ENCODE peak calls at places on chromosome 14, in six cellular contexts. H, P, F, E, J and M are unnamed samples.

GRCh38 chr14:73463411-73463810 is 5.1 kb upstream of the NUMB start:
- DNase-seq in H (no peak), P (peak), F (peak), E (peak), J (peak), M (no peak)

GRCh38 chr14:90140956-90141316 is 79.1 kb downstream of the KCNK13 start:
- DNase-seq in H (no peak), P (no peak), F (no peak), E (peak), J (peak), M (no peak)

GRCh38 chr14:32679927-32680612 is 258.6 kb upstream of the NPAS3 start:
- DNase-seq in H (no peak), P (no peak), F (no peak), E (no peak), J (no peak), M (no peak)

GRCh38 chr14:59123526-59123925 is 64.9 kb upstream of the DAAM1 start:
- DNase-seq in H (no peak), P (no peak), F (no peak), E (no peak), J (no peak), M (no peak)

GRCh38 chr14:72714094-72714493 is 179.8 kb downstream of the DPF3 start:
- DNase-seq in H (peak), P (no peak), F (peak), E (no peak), J (no peak), M (peak)

GRCh38 chr14:58663494-58664111 is 25.8 kb downstream of the DACT1 start:
- DNase-seq in H (no peak), P (no peak), F (no peak), E (peak), J (peak), M (no peak)

GRCh38 chr14:31582286-31582691 is 21.1 kb downstream of the NUBPL start:
- DNase-seq in H (no peak), P (no peak), F (no peak), E (no peak), J (no peak), M (no peak)

GRCh38 chr14:94671870-94672444 is 59.8 kb downstream of the SERPINA3 start:
- DNase-seq in H (no peak), P (no peak), F (no peak), E (no peak), J (no peak), M (no peak)

GRCh38 chr14:68677901-68678300 is 115.0 kb downstream of the ZFP36L1 start:
- DNase-seq in H (no peak), P (no peak), F (no peak), E (no peak), J (no peak), M (no peak)

GRCh38 chr14:89746135-89746534 is 208.4 kb downstream of the EFCAB11 start:
- DNase-seq in H (no peak), P (no peak), F (no peak), E (no peak), J (no peak), M (no peak)